ENCODE peak calls at places on chromosomes 13 and 19, in nine cellular contexts. O is stimulated activated naive CD8-positive, alpha-beta T cell treated with anti-CD3 and anti-CD28 coated beads, Interleukin-15, amount 100 ng/mL, for 72 hours; C is C1 segment of cervical spinal cord; I is non-pigmented ciliary epithelial cell; J is activated naive CD8-positive, alpha-beta T cell treated with anti-CD3 and anti-CD28 coated beads, Interleukin-2, amount 10 ng/mL, durations not matched to agents 7 days and 5 days; N is heart left ventricle; U is GM03348; E is upper lobe of right lung; L is occipital lobe. B is an unnamed sample.
A peak's percentile ranks its signal among the peaks of the same experiment; 100 is the strongest.

GRCh38 chr13:83024955-83025594 is 857.2 kb downstream of the SLITRK1 start:
- DNase-seq in O (no peak), C (no peak), I (no peak), J (no peak), N (no peak), U (no peak), E (no peak), L (no peak), B (no peak)

GRCh38 chr19:5545984-5546383 is 21.8 kb downstream of the TINCR start:
- DNase-seq in O (no peak), C (no peak), I (no peak), J (no peak), N (no peak), U (no peak), E (no peak), L (no peak), B (no peak)

GRCh38 chr13:39417643-39418042 is 185.3 kb downstream of the LHFPL6 start:
- DNase-seq in O (no peak), C (no peak), I (peak; percentile 60), J (no peak), N (peak; percentile 51), U (peak; percentile 24), E (no peak), L (peak; percentile 19), B (no peak)

GRCh38 chr19:50522881-50523280 is 9.2 kb upstream of the ASPDH start:
- DNase-seq in O (no peak), C (no peak), I (no peak), J (no peak), N (peak; percentile 24), U (no peak), E (no peak), L (no peak), B (no peak)

GRCh38 chr13:66859078-66859477 is 371.1 kb downstream of the PCDH9 start:
- DNase-seq in O (no peak), C (no peak), I (no peak), J (no peak), N (no peak), U (no peak), E (no peak), L (no peak), B (no peak)

GRCh38 chr19:43526884-43527859 is at the start of gene ETHE1:
- DNase-seq in O (peak; percentile 83), C (peak; percentile 55), I (no peak), J (peak; percentile 89), N (peak; percentile 93), U (peak; percentile 92), E (peak; percentile 93), L (peak; percentile 77), B (peak; percentile 68)

GRCh38 chr19:53898166-53898565 is 10.9 kb upstream of the CACNG7 start:
- DNase-seq in O (no peak), C (no peak), I (no peak), J (no peak), N (no peak), U (no peak), E (no peak), L (no peak), B (no peak)

GRCh38 chr13:56586966-56587365 is 553.8 kb upstream of the PRR20A start:
- DNase-seq in O (no peak), C (no peak), I (no peak), J (no peak), N (no peak), U (no peak), E (no peak), L (no peak), B (no peak)